ENCODE peak calls at places on chromosomes 11 and 22, in four cellular contexts. W, F, A and X are unnamed samples.

GRCh38 chr11:93567406-93567819 is 24.2 kb upstream of the SMCO4 start:
- DNase-seq in F (no peak), A (no peak), W (no peak), X (no peak)

GRCh38 chr11:18790820-18791174 is 801 bp downstream of the PTPN5 start:
- DNase-seq in F (no peak), A (no peak), W (no peak), X (no peak)

GRCh38 chr11:104106136-104106754 is 57.7 kb downstream of the PDGFD start:
- DNase-seq in W (no peak), F (no peak), A (no peak), X (no peak)

GRCh38 chr11:45669146-45669545 is 3.7 kb upstream of the CHST1 start:
- DNase-seq in F (no peak), A (no peak), W (no peak), X (no peak)

GRCh38 chr22:27435839-27436581 is 365.5 kb downstream of the MN1 start:
- DNase-seq in A (peak), W (peak), F (no peak), X (no peak)

GRCh38 chr11:122317337-122317736 is 201.3 kb upstream of the BLID start:
- DNase-seq in W (no peak), F (peak), A (no peak), X (no peak)

GRCh38 chr11:120061036-120061760 is 76.7 kb downstream of the TRIM29 start:
- DNase-seq in W (no peak), A (no peak), F (peak), X (no peak)

GRCh38 chr11:59551651-59552521 is 40.5 kb downstream of the OR4D9 start:
- DNase-seq in F (no peak), W (peak), A (peak), X (peak)

GRCh38 chr11:33067294-33067693 is 27.9 kb downstream of the TCP11L1 start:
- DNase-seq in W (no peak), F (no peak), A (no peak), X (no peak)

GRCh38 chr11:27468209-27468608 is 4.4 kb downstream of the LGR4 start:
- DNase-seq in F (no peak), A (no peak), W (no peak), X (no peak)

GRCh38 chr22:17370036-17370765 is 941 bp downstream of the CECR2 start:
- DNase-seq in F (no peak), A (no peak), W (no peak), X (no peak)

GRCh38 chr22:17952273-17952801 is 72.0 kb downstream of the MICAL3 start:
- DNase-seq in A (peak), W (no peak), F (no peak), X (no peak)

GRCh38 chr11:18064035-18064434 is 18.0 kb upstream of the TPH1 start:
- DNase-seq in A (no peak), F (no peak), W (no peak), X (no peak)

GRCh38 chr11:105429421-105429965 is 180.4 kb upstream of the GRIA4 start:
- DNase-seq in F (no peak), A (no peak), W (no peak), X (no peak)

GRCh38 chr11:129853508-129854228 is 38.0 kb downstream of the TMEM45B start:
- DNase-seq in A (no peak), F (no peak), W (peak), X (no peak)

GRCh38 chr11:61841636-61842332 is 13.7 kb downstream of the FADS2 start:
- DNase-seq in A (no peak), W (no peak), F (no peak), X (no peak)

GRCh38 chr22:23529166-23530103 is 50.7 kb downstream of the IGLL1 start:
- DNase-seq in W (no peak), F (no peak), A (no peak), X (no peak)

GRCh38 chr11:128841461-128842072 is 25.5 kb downstream of the KCNJ1 start:
- DNase-seq in W (no peak), F (no peak), A (no peak), X (no peak)

GRCh38 chr11:3226846-3227567 is 5.2 kb downstream of the MRGPRE start:
- DNase-seq in F (no peak), A (no peak), W (no peak), X (no peak)

GRCh38 chr11:92415246-92415645 is 190.6 kb downstream of the FAT3 start:
- DNase-seq in F (no peak), A (peak), W (no peak), X (peak)

GRCh38 chr22:42794551-42795510 is 62.2 kb downstream of the ARFGAP3 start:
- DNase-seq in A (no peak), F (no peak), W (peak), X (no peak)

GRCh38 chr11:74570266-74571061 is 21.9 kb upstream of the POLD3 start:
- DNase-seq in W (no peak), F (peak), A (no peak), X (peak)

GRCh38 chr22:21593406-21594232 is 26.1 kb downstream of the UBE2L3 start:
- DNase-seq in A (peak), F (no peak), W (no peak), X (no peak)

GRCh38 chr11:94604496-94604895 is 37.3 kb downstream of the PIWIL4 start:
- DNase-seq in F (no peak), W (no peak), A (no peak), X (no peak)

GRCh38 chr22:46563381-46564083 is 26.1 kb upstream of the CELSR1 start:
- DNase-seq in W (peak), F (peak), A (peak), X (peak)

GRCh38 chr11:126992065-126992803 is 8.3 kb downstream of the KIRREL3 start:
- DNase-seq in A (no peak), F (peak), W (no peak), X (no peak)

GRCh38 chr11:114379394-114380069 is 20.8 kb downstream of the C11orf71 start:
- DNase-seq in F (no peak), W (no peak), A (no peak), X (no peak)

GRCh38 chr11:46273511-46274205 is 3.8 kb upstream of the CREB3L1 start:
- DNase-seq in A (no peak), F (no peak), W (no peak), X (no peak)

GRCh38 chr22:39094717-39095389 is 2.2 kb upstream of the APOBEC3H start:
- DNase-seq in W (no peak), A (no peak), F (no peak), X (no peak)

GRCh38 chr11:74646964-74647363 is 54.6 kb downstream of the POLD3 start:
- DNase-seq in F (no peak), A (no peak), W (no peak), X (no peak)